ENCODE peak calls at places on chromosomes 7 and 10, in ten cellular contexts. K is transverse colon, X is GM23338, T is GM12878, R is HCT116, V is Panc1, M is stomach, H is sigmoid colon, E is esophagus muscularis mucosa, U is suprapubic skin. P is an unnamed sample.

GRCh38 chr10:78856421-78856820 is 212.3 kb upstream of the ZMIZ1 start:
- DNase-seq in X (no peak), R (no peak), M (peak), H (no peak), U (no peak), E (no peak), T (no peak), K (no peak), V (no peak), P (no peak)

GRCh38 chr7:136405931-136406777 is 429.0 kb upstream of the MTPN start:
- DNase-seq in K (peak), U (no peak), R (peak), M (peak), V (peak), T (no peak), E (no peak), X (peak), H (peak), P (no peak)

GRCh38 chr7:76512941-76513816 is 2.8 kb downstream of the UPK3B start:
- DNase-seq in H (peak), X (peak), U (peak), T (no peak), E (no peak), K (no peak), R (peak), V (no peak), M (no peak), P (no peak)

GRCh38 chr10:35606423-35606822 is 1.3 kb downstream of the GJD4 start:
- DNase-seq in R (no peak), U (no peak), E (no peak), X (no peak), V (no peak), T (no peak), H (no peak), M (no peak), K (no peak), P (no peak)

GRCh38 chr7:2086229-2086628 is 146.5 kb downstream of the MAD1L1 start:
- DNase-seq in X (no peak), U (no peak), V (no peak), K (no peak), T (no peak), H (no peak), E (no peak), R (no peak), M (no peak), P (no peak)

GRCh38 chr7:101321491-101322401 is at the start of gene IFT22:
- DNase-seq in M (peak), X (peak), U (peak), H (peak), V (peak), K (peak), R (peak), T (peak), E (peak), P (peak)

GRCh38 chr7:96311967-96312366 is 9.9 kb downstream of the SLC25A13 start:
- DNase-seq in E (no peak), M (peak), T (no peak), K (no peak), U (no peak), X (no peak), R (no peak), V (no peak), H (peak), P (no peak)

GRCh38 chr10:184911-185310 is 49.7 kb downstream of the ZMYND11 start:
- DNase-seq in V (no peak), R (no peak), H (no peak), M (no peak), X (no peak), U (no peak), E (no peak), K (no peak), T (no peak), P (no peak)

GRCh38 chr7:80216996-80217842 is 82.6 kb downstream of the GNAI1 start:
- DNase-seq in U (no peak), X (no peak), V (no peak), M (no peak), T (no peak), K (no peak), H (no peak), E (no peak), R (no peak), P (no peak)

GRCh38 chr10:132520147-132520811 is 17.3 kb upstream of the INPP5A start:
- DNase-seq in V (no peak), M (peak), U (peak), H (peak), E (no peak), T (no peak), K (peak), R (no peak), X (no peak), P (peak)

GRCh38 chr10:110265573-110266193 is 39.0 kb downstream of the SMNDC1 start:
- DNase-seq in X (no peak), T (no peak), U (no peak), K (no peak), H (no peak), V (no peak), R (no peak), M (no peak), E (no peak), P (no peak)

GRCh38 chr10:17348111-17349008 is 106.0 kb downstream of the ST8SIA6 start:
- DNase-seq in K (peak), H (peak), V (peak), R (peak), M (no peak), E (no peak), X (peak), T (no peak), U (peak), P (peak)

GRCh38 chr10:92418891-92419290 is 127.9 kb downstream of the MARCHF5 start:
- DNase-seq in R (no peak), V (no peak), X (no peak), E (no peak), M (no peak), K (no peak), U (no peak), T (no peak), H (no peak), P (no peak)

GRCh38 chr7:145774777-145775176 is 341.8 kb upstream of the CNTNAP2 start:
- DNase-seq in V (no peak), R (no peak), E (no peak), M (no peak), K (no peak), X (no peak), H (no peak), T (no peak), U (no peak), P (no peak)

GRCh38 chr10:71701733-71702132 is 17.8 kb downstream of the C10orf105 start:
- DNase-seq in H (no peak), X (no peak), M (no peak), V (no peak), K (no peak), E (no peak), U (no peak), T (no peak), R (no peak), P (no peak)

GRCh38 chr10:69636626-69637550 is 6.8 kb downstream of the FAM241B start:
- DNase-seq in M (peak), U (peak), V (no peak), X (peak), R (peak), E (no peak), H (no peak), T (no peak), K (peak), P (peak)

GRCh38 chr10:29279779-29280535 is 8.9 kb upstream of the LYZL1 start:
- DNase-seq in K (no peak), H (no peak), M (no peak), E (no peak), V (no peak), R (no peak), U (no peak), T (no peak), X (no peak), P (no peak)

GRCh38 chr10:29273478-29273877 is 15.4 kb upstream of the LYZL1 start:
- DNase-seq in U (no peak), E (peak), T (no peak), M (no peak), R (no peak), H (no peak), K (no peak), V (no peak), X (no peak), P (no peak)

GRCh38 chr10:29271877-29272276 is 17.0 kb upstream of the LYZL1 start:
- DNase-seq in V (no peak), X (no peak), U (no peak), K (no peak), T (no peak), R (no peak), H (no peak), E (peak), M (no peak), P (no peak)

GRCh38 chr10:29277296-29277695 is 11.6 kb upstream of the LYZL1 start:
- DNase-seq in M (no peak), K (no peak), U (no peak), H (no peak), V (no peak), X (no peak), E (peak), T (no peak), R (no peak), P (no peak)

DNA sequence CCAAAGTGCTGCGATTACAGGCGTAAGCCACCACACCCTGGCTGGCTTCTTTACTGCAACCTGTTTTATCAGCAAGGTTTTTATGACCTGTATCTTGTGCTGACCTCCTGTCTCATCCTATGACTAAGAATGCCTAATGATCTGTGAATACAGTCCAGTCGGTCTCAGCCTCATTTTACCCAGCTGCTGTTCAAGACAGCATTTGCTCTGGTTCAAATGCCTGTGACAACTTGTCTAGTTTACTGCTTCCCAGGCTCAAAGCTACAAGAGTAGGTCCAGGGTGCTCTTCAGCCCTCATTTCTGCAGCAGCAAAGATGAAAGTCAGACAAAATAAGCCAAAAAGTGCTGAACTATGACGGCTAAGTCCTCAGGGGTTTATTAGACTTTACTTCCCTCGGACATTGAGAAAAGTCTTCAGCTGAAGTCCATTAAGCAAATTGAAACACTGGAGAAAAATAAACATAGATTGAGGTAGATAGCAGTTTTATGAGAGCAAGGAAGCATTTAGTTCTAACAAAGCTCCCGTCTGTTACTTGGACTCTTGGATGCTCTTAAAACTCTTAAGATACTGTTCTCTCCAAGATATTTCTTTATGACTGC is 12.5 kb upstream of the LYZL1 start:
- DNase-seq in K (no peak), R (no peak), H (no peak), T (no peak), V (no peak), U (no peak), X (no peak), E (peak), M (no peak), P (no peak)
- H3K27ac ChIP-seq in K (no peak), R (no peak), H (no peak), T (no peak), V (peak), U (no peak), X (no peak), E (no peak), M (no peak), P (no peak)

GRCh38 chr10:38027992-38028391 is 17.5 kb downstream of the ZNF33A start:
- DNase-seq in H (no peak), T (no peak), U (no peak), X (no peak), R (peak), V (no peak), E (no peak), M (no peak), K (no peak), P (no peak)
- TF ChIP-seq POLR2AphosphoS5 in H (no peak), T (no peak), U (no peak), X (no peak), R (no peak), V (no peak), E (no peak), M (no peak), K (no peak), P (no peak)

GRCh38 chr10:118458957-118459641 is 117.0 kb upstream of the FAM204A start:
- DNase-seq in E (no peak), R (no peak), M (no peak), U (no peak), T (no peak), V (no peak), X (peak), K (no peak), H (no peak), P (no peak)
- H3K27ac ChIP-seq in E (no peak), R (no peak), M (no peak), U (no peak), T (no peak), V (no peak), X (no peak), K (peak), H (no peak), P (no peak)

GRCh38 chr7:129150199-129150996 is 5.9 kb downstream of the TSPAN33 start:
- DNase-seq in X (peak), R (no peak), V (no peak), H (no peak), U (no peak), T (no peak), E (no peak), K (no peak), M (no peak), P (no peak)
- TF ChIP-seq POLR2AphosphoS5 in X (no peak), R (no peak), V (no peak), H (no peak), U (no peak), T (peak), E (no peak), K (no peak), M (no peak), P (no peak)

GRCh38 chr7:140924821-140925421 is at the start of gene BRAF:
- DNase-seq in R (peak), U (peak), V (peak), H (peak), X (peak), E (peak), K (peak), T (peak), M (peak), P (peak)

GRCh38 chr7:140928491-140929309 is 4.0 kb upstream of the BRAF start:
- DNase-seq in U (no peak), R (no peak), M (no peak), E (no peak), X (no peak), H (no peak), V (no peak), T (no peak), K (no peak), P (no peak)

GRCh38 chr7:140924019-140924820 is 509 bp downstream of the BRAF start:
- DNase-seq in M (peak), U (peak), V (no peak), R (peak), E (peak), H (peak), K (peak), X (peak), T (peak), P (peak)

GRCh38 chr7:140927351-140927750 is 2.6 kb upstream of the BRAF start:
- DNase-seq in E (no peak), T (no peak), M (no peak), V (no peak), H (no peak), R (no peak), X (no peak), K (no peak), U (no peak), P (no peak)

DNA sequence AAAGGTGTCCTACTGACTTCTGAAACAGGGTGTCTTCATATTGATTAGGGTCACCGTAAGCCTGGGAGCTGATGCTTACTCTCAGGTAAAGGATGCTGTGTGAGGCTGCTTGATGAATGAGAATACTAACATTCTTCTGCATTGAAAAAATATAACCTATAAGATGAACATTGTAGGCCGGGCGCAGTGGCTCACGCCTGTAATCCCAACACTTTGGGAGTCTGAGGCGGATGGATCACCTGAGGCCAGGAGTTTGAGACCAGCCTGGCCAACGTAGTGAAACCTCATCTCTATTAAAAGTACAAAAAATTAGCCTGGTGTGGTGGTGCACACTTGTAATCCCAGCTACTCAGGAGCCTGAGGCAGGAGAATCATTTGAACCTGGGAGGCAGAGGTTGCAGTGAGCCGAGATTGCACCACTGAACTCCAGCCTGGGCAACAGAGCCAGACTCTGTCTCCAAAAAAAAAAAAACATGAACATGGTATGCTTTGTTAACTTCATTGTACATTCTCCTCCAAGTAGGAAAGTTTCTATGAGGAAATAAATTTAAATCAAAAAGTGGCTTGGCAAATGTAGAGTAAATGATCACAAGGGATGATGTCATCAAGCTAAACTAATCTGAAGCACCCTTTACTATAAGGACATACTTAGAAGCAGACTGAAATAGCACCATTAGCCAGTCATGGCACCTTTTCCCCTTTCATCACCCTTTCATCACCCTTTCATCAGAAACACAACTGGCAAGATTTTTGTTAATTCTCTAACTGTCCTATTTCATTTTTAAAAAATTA is 1.5 kb upstream of the BRAF start:
- DNase-seq in M (no peak), T (no peak), V (no peak), E (no peak), U (no peak), R (no peak), X (no peak), K (no peak), H (no peak), P (no peak)
- H3K27ac ChIP-seq in M (no peak), T (no peak), V (no peak), E (no peak), U (no peak), R (no peak), X (no peak), K (no peak), H (peak), P (no peak)

DNA sequence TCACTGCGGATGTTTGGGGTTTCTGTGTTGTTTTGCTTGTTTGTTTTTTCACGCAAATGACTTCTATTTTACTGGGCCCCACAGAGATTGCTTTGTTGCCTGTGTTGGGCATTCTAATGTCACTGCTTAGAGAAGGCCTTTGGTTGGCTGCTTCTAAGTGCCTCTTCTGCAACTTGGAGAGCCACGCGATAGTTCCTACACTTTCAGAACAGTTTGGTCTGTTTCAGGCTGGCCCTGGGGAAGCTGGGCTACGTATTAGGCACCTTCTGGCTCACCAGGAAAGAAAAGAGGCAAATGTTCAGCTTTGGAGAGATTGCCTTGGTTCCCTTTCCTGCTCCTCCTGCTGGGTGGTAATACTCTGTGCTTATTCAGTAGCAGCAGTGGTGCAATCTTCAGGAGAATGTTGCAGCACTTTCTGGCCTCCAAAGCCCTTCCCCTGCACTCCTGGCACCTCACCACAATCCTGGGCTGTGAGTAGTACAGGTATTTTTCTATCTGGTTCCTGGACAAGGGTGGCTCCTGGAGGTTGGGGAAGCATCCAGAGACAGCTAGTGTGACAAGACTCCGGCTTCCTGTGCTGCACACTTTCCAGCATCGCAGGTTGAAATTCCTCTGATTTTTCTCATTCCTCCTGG is 1.2 kb downstream of the ANTXRL start:
- DNase-seq in H (peak), K (no peak), X (no peak), E (no peak), V (no peak), U (peak), R (no peak), T (no peak), M (no peak), P (peak)
- TF ChIP-seq POLR2AphosphoS5 in H (no peak), K (no peak), X (no peak), E (no peak), V (no peak), U (no peak), R (no peak), T (no peak), M (no peak), P (no peak)

GRCh38 chr10:117442944-117443676 is 67.9 kb upstream of the PDZD8 start:
- DNase-seq in V (no peak), X (peak), T (peak), K (peak), U (peak), R (peak), H (peak), M (peak), E (peak), P (peak)

GRCh38 chr10:117441366-117441765 is 66.1 kb upstream of the PDZD8 start:
- DNase-seq in R (no peak), K (no peak), U (no peak), H (no peak), M (no peak), E (no peak), T (no peak), V (no peak), X (no peak), P (no peak)

GRCh38 chr10:117443677-117444022 is 68.4 kb upstream of the PDZD8 start:
- DNase-seq in K (no peak), U (no peak), R (no peak), E (no peak), T (no peak), M (no peak), H (no peak), X (no peak), V (no peak), P (no peak)

GRCh38 chr10:117442521-117442920 is 67.3 kb upstream of the PDZD8 start:
- DNase-seq in E (no peak), R (no peak), V (no peak), T (no peak), U (no peak), X (no peak), H (no peak), M (no peak), K (no peak), P (no peak)

GRCh38 chr10:117441812-117442443 is 66.7 kb upstream of the PDZD8 start:
- DNase-seq in E (no peak), H (no peak), K (no peak), V (no peak), T (no peak), M (no peak), X (no peak), U (no peak), R (no peak), P (no peak)
- H3K27ac ChIP-seq in E (no peak), H (peak), K (no peak), V (no peak), T (no peak), M (no peak), X (no peak), U (peak), R (no peak), P (no peak)